ENCODE peak calls at places on chromosomes 16 and 17, in four cellular contexts. A is IMR-90, E is hepatocyte, V is coronary artery. T is an unnamed sample.

GRCh38 chr16:17266606-17267313 is 204.0 kb downstream of the XYLT1 start:
- DNase-seq in A (no peak), E (no peak), V (no peak), T (no peak)

GRCh38 chr16:1959269-1960039 is at the start of gene NDUFB10:
- DNase-seq in A (peak), E (peak), V (peak), T (peak)

GRCh38 chr16:58471209-58471975 is 28.6 kb upstream of the NDRG4 start:
- DNase-seq in A (no peak), E (no peak), V (no peak), T (peak)

GRCh38 chr17:31061678-31062077 is 33.1 kb upstream of the NF1 start:
- DNase-seq in A (no peak), E (no peak), V (no peak), T (no peak)

GRCh38 chr17:75013077-75013391 is 564 bp downstream of the MRPL58 start:
- DNase-seq in A (no peak), E (no peak), V (no peak), T (no peak)

GRCh38 chr17:38464723-38465419 is 36.6 kb downstream of the ARHGAP23 start:
- DNase-seq in A (peak), E (peak), V (peak), T (peak)

GRCh38 chr16:89449726-89450335 is 40.5 kb downstream of the ANKRD11 start:
- DNase-seq in A (peak), E (no peak), V (no peak), T (no peak)

GRCh38 chr17:37292429-37293139 is 83.2 kb upstream of the C17orf78 start:
- DNase-seq in A (no peak), E (no peak), V (no peak), T (no peak)

GRCh38 chr17:74858672-74859438 is 830 bp downstream of the GRIN2C start:
- DNase-seq in A (no peak), E (no peak), V (no peak), T (no peak)

DNA sequence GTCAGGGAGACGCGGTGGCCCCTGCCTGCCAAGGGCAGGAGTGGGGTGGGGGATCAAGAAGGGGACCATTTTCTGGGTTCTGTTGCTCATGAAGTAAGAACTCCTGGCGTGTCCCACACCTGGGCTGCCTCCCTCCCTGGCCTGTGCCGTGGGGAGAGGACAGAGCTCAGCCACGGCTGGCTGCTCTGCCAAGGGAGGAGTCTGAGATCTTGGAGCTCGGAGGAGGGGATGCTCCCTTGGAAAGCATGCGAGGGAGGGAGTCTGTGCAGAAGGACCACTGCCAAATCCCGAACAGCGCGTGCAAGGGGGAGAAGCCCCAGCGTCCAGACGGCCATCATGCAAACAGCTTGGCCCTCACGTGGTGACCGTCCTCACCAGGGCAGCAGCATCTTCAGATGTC is 64.2 kb upstream of the ZNF469 start:
- DNase-seq in A (no peak), E (no peak), V (no peak), T (no peak)
- H3K27ac ChIP-seq in A (no peak), E (no peak), V (no peak), T (no peak)

GRCh38 chr17:1573932-1574696 is 11.5 kb upstream of the PITPNA start:
- DNase-seq in A (peak), E (peak), V (peak), T (peak)

GRCh38 chr17:1577657-1578428 is 15.3 kb upstream of the PITPNA start:
- DNase-seq in A (no peak), E (peak), V (no peak), T (no peak)

GRCh38 chr17:1574697-1575471 is 12.3 kb upstream of the PITPNA start:
- DNase-seq in A (no peak), E (peak), V (no peak), T (no peak)

GRCh38 chr17:1577186-1577585 is 14.6 kb upstream of the PITPNA start:
- DNase-seq in A (peak), E (peak), V (peak), T (peak)

GRCh38 chr17:1576500-1576899 is 13.9 kb upstream of the PITPNA start:
- DNase-seq in A (no peak), E (peak), V (no peak), T (no peak)
- H3K27ac ChIP-seq in A (no peak), E (no peak), V (peak), T (no peak)

GRCh38 chr17:65634533-65634932 is 73.1 kb upstream of the AXIN2 start:
- DNase-seq in A (no peak), E (peak), V (no peak), T (no peak)

GRCh38 chr17:65633146-65633881 is 71.9 kb upstream of the AXIN2 start:
- DNase-seq in A (no peak), E (no peak), V (no peak), T (no peak)

GRCh38 chr17:65630502-65630901 is 69.1 kb upstream of the AXIN2 start:
- DNase-seq in A (no peak), E (no peak), V (no peak), T (no peak)

GRCh38 chr17:65638221-65638940 is 76.9 kb upstream of the AXIN2 start:
- DNase-seq in A (peak), E (peak), V (no peak), T (peak)

GRCh38 chr17:65633988-65634387 is 72.5 kb upstream of the AXIN2 start:
- DNase-seq in A (no peak), E (no peak), V (no peak), T (no peak)
- H3K27ac ChIP-seq in A (no peak), E (no peak), V (no peak), T (no peak)

GRCh38 chr17:68135141-68135887 is 99.8 kb downstream of the KPNA2 start:
- DNase-seq in A (no peak), E (no peak), V (no peak), T (no peak)

GRCh38 chr17:68131456-68131855 is 95.9 kb downstream of the KPNA2 start:
- DNase-seq in A (no peak), E (no peak), V (no peak), T (no peak)

GRCh38 chr17:68134731-68135130 is 99.2 kb downstream of the KPNA2 start:
- DNase-seq in A (no peak), E (no peak), V (no peak), T (no peak)

GRCh38 chr17:68133370-68134045 is 98.0 kb downstream of the KPNA2 start:
- DNase-seq in A (no peak), E (no peak), V (no peak), T (no peak)

DNA sequence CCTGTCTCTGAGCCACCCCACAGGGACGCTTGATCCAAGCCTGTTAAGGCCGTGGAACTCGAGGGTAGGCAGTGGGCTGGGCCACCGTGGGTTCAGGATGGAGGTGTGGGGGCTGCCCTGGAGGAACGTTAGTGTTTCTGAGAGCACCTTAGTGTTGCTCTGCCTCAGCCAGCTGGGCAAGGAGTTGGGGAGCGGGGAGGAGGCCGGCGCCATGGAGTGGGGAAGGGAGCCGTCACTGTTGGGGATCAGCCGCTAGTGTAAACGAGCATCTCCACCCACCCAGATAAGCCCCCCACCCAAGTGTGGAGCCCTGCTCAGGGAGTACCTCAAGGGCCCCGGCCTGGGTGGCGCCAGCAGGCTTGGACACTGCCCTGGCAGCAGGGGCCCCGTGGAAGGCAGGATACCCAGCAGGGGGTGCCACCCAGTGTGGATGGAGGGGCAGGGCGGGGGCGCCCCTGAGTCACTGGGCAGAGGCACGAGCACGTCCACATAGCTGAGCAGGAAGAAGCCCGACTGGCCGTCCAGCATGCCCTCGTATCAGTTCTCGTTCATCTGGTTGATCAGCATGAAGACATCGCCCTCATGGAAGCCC is 98.6 kb downstream of the KPNA2 start:
- DNase-seq in A (no peak), E (no peak), V (no peak), T (no peak)
- H3K27ac ChIP-seq in A (no peak), E (no peak), V (no peak), T (no peak)

DNA sequence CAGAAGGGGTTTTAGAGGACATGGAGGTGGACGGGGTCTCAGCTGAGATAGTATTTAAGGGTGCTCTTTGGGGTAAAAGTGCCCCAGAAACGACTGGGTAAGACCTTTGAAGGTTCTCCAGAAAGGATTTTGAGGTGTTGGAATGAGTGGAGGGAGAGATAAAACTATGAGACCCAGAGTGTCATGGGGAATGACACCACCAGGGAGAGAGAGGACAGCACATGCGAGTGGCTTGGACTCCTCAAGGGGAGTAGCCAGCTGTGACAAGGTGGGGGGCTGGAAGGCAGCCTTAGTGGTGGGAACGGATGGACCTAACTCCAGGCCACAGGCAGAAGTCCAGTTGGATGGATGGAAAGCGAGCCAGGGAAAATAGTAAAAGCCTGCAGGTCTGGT is 19.2 kb upstream of the PITPNM3 start:
- DNase-seq in A (no peak), E (no peak), V (no peak), T (no peak)
- H3K27ac ChIP-seq in A (peak), E (no peak), V (no peak), T (peak)

DNA sequence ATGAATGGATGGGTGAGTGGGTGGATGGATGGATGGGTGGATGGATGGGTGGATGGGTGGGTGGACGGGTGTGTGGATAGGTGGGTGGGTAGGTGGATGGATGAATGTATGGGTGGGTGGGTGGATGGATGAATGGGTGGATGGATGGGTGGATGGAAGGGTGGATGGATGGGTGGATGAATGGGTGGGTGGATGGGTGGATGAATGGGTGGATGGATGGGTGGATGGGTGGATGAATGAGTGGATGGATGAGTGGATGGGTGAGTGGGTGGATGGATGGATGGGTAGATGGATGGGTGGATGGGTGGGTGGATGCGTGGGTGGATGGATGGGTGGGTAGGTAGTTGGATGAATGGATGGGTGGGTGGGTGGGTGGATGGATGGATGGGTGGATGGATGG is 13.2 kb upstream of the ATP2C2 start:
- DNase-seq in A (no peak), E (no peak), V (no peak), T (no peak)
- H3K27ac ChIP-seq in A (no peak), E (no peak), V (no peak), T (no peak)

T was measured in SJCRH30.